ENCODE peak calls at places on chromosomes 6 and 20, in four cellular contexts. One of them, this sample, is unnamed.

GRCh38 chr20:8223096-8223870 is 91.2 kb downstream of the PLCB1 start:
- DNase-seq in aorta: no peak
- DNase-seq in T-cell: no peak
- DNase-seq in T-helper 2 cell: no peak
- DNase-seq in this sample: no peak

GRCh38 chr6:78910611-78911134 is 43.3 kb downstream of the IRAK1BP1 start:
- DNase-seq in T-cell: no peak
- DNase-seq in aorta: peak
- DNase-seq in T-helper 2 cell: no peak
- DNase-seq in this sample: no peak

GRCh38 chr20:64156136-64156885 is 7.9 kb upstream of the MYT1 start:
- DNase-seq in T-helper 2 cell: no peak
- DNase-seq in T-cell: no peak
- DNase-seq in aorta: no peak
- DNase-seq in this sample: no peak

GRCh38 chr20:12882832-12883506 is 125.8 kb upstream of the SPTLC3 start:
- DNase-seq in T-cell: no peak
- DNase-seq in T-helper 2 cell: no peak
- DNase-seq in aorta: no peak
- DNase-seq in this sample: no peak

GRCh38 chr20:39698706-39699211 is 736.6 kb downstream of the DHX35 start:
- DNase-seq in T-cell: no peak
- DNase-seq in aorta: no peak
- DNase-seq in T-helper 2 cell: no peak
- DNase-seq in this sample: no peak

GRCh38 chr20:43915209-43916072 is 789 bp downstream of the TOX2 start:
- DNase-seq in T-cell: peak
- DNase-seq in T-helper 2 cell: peak
- DNase-seq in aorta: peak
- DNase-seq in this sample: peak

GRCh38 chr6:123909989-123910388 is 106.3 kb downstream of the NKAIN2 start:
- DNase-seq in T-cell: no peak
- DNase-seq in aorta: no peak
- DNase-seq in T-helper 2 cell: no peak
- DNase-seq in this sample: no peak

GRCh38 chr20:50844430-50845100 is 49.7 kb downstream of the BCAS4 start:
- DNase-seq in aorta: peak
- DNase-seq in T-cell: no peak
- DNase-seq in T-helper 2 cell: no peak
- DNase-seq in this sample: no peak

This sample was measured in T-helper 17 cell.